ENCODE peak calls at places on chromosomes 4 and X, in eight cellular contexts. Y is colonic mucosa; I is CD8-positive, alpha-beta memory T cell; C is A549; G is CD8-positive, alpha-beta T cell; L is neuronal stem cell; V is kidney; F is GM23248. U is an unnamed sample.

GRCh38 chrX:97529801-97530200 is 646.1 kb downstream of the RPA4 start:
- DNase-seq in Y (no peak), I (no peak), C (no peak), G (no peak), L (no peak), V (no peak), F (no peak), U (no peak)

GRCh38 chr4:36841583-36842326 is 402.8 kb upstream of the NWD2 start:
- DNase-seq in Y (no peak), I (no peak), C (peak; percentile 1), G (no peak), L (no peak), V (no peak), F (no peak), U (no peak)

GRCh38 chr4:153804742-153805141 is 15.9 kb upstream of the SFRP2 start:
- DNase-seq in Y (no peak), I (no peak), C (no peak), G (no peak), L (no peak), V (no peak), F (no peak), U (no peak)

GRCh38 chrX:16827225-16827624 is 41.0 kb downstream of the TXLNG start:
- DNase-seq in Y (no peak), I (no peak), C (no peak), G (no peak), L (no peak), V (no peak), F (peak; percentile 41), U (no peak)

GRCh38 chrX:150543230-150544155 is 24.9 kb upstream of the MTM1 start:
- DNase-seq in Y (no peak), I (no peak), C (no peak), G (no peak), L (no peak), V (no peak), F (no peak), U (no peak)

GRCh38 chr4:40502220-40502619 is 127.4 kb downstream of the RBM47 start:
- DNase-seq in Y (no peak), I (no peak), C (no peak), G (no peak), L (no peak), V (no peak), F (no peak), U (no peak)

GRCh38 chr4:17921451-17921850 is 100.1 kb downstream of the LCORL start:
- DNase-seq in Y (no peak), I (no peak), C (no peak), G (no peak), L (no peak), V (no peak), F (no peak), U (no peak)

GRCh38 chrX:21255207-21255606 is 119.0 kb upstream of the CNKSR2 start:
- DNase-seq in Y (no peak), I (no peak), C (no peak), G (no peak), L (no peak), V (no peak), F (no peak), U (no peak)

GRCh38 chrX:132022115-132022862 is 813 bp upstream of the STK26 start:
- DNase-seq in Y (peak; percentile 17), I (no peak), C (peak; percentile 10), G (no peak), L (no peak), V (no peak), F (peak; percentile 8), U (no peak)

GRCh38 chr4:102326951-102327350 is 18.3 kb downstream of the SLC39A8 start:
- DNase-seq in Y (no peak), I (no peak), C (no peak), G (no peak), L (no peak), V (no peak), F (no peak), U (no peak)

GRCh38 chrX:63784902-63785692 is at the start of gene ARHGEF9:
- DNase-seq in Y (peak; percentile 31), I (no peak), C (no peak), G (no peak), L (peak; percentile 44), V (peak; percentile 74), F (peak; percentile 32), U (no peak)

GRCh38 chrX:110082156-110082555 is 79.2 kb downstream of the TMEM164 start:
- DNase-seq in Y (no peak), I (no peak), C (peak; percentile 57), G (no peak), L (no peak), V (no peak), F (peak; percentile 79), U (no peak)

GRCh38 chrX:70433848-70434351 is 10.7 kb upstream of the DLG3 start:
- DNase-seq in Y (peak; percentile 77), I (peak; percentile 71), C (peak; percentile 70), G (peak; percentile 72), L (peak; percentile 57), V (peak; percentile 87), F (peak; percentile 70), U (peak; percentile 83)

GRCh38 chrX:86806786-86807185 is 658.5 kb downstream of the DACH2 start:
- DNase-seq in Y (no peak), I (no peak), C (peak; percentile 23), G (no peak), L (no peak), V (no peak), F (peak; percentile 0), U (no peak)

GRCh38 chrX:107272431-107272921 is 66.1 kb downstream of the DNAAF6 start:
- DNase-seq in Y (peak; percentile 18), I (no peak), C (peak; percentile 64), G (peak; percentile 10), L (no peak), V (peak; percentile 70), F (no peak), U (no peak)

GRCh38 chrX:96314974-96315373 is 369.7 kb upstream of the DIAPH2 start:
- DNase-seq in Y (no peak), I (no peak), C (peak; percentile 23), G (no peak), L (no peak), V (no peak), F (peak; percentile 61), U (no peak)

DNA sequence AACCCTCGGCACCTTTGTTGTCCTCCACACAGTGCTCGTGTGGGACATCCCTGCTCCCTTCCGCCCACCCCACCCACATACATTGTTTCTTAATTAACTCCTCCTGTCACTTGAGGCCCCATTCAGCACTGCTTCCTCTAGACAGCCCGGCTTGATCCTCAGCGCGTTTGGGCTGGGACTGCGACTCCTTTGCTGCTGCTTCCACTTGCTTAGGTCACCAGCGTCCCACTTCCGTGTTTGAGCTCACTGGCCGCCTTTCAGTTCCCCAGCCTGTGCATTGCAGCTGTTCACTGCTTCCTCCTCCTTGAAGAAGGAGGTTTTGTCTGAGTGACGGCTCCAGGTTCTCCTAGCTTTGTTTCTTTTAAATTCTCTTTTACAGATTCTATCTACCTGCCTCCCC is 16.1 kb downstream of the RNF4 start:
- DNase-seq in Y (peak; percentile 81), I (peak; percentile 43), C (no peak), G (peak; percentile 72), L (no peak), V (peak; percentile 89), F (peak; percentile 84), U (peak; percentile 87)
- H3K4me1 ChIP-seq in Y (peaks cover 37% of the 10 kb centered on the region), I (peaks cover 77% of the 10 kb centered on the region), C (peaks cover 4% of the 10 kb centered on the region), G (peaks cover 72% of the 10 kb centered on the region), L (no peaks in the 10 kb centered on the region), V (peaks cover 35% of the 10 kb centered on the region), F (peaks cover 31% of the 10 kb centered on the region), U (peaks cover 83% of the 10 kb centered on the region)

DNA sequence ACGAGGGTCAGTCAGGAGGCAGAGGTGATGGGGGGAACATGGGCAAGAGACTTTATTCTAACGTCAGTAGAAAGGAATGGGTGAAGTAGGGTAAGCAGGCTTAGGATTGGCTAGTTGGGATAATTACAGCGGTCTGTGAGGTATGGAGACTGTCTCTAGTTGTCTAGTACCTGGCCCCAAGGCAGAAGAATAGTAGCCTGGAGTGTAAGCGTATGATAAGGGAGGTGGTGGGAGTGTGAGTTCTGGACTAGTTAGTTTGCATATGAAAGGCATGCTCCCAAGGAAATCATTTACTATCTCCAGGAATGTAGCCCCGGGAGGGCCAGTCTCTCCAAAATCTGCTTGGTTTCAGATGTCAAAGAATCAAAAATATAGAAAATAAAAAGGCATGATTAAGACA is 219.6 kb upstream of the ANXA3 start:
- DNase-seq in Y (no peak), I (no peak), C (no peak), G (no peak), L (no peak), V (no peak), F (no peak), U (no peak)
- H3K4me1 ChIP-seq in Y (no peaks in the 10 kb centered on the region), I (no peaks in the 10 kb centered on the region), C (no peaks in the 10 kb centered on the region), G (no peaks in the 10 kb centered on the region), L (peaks cover 17% of the 10 kb centered on the region), V (peaks cover 5% of the 10 kb centered on the region), F (peaks cover 22% of the 10 kb centered on the region), U (peaks cover 5% of the 10 kb centered on the region)

GRCh38 chr4:77671051-77671450 is 65.4 kb downstream of the CXCL13 start:
- DNase-seq in Y (no peak), I (no peak), C (no peak), G (no peak), L (no peak), V (no peak), F (no peak), U (no peak)
- H3K4me1 ChIP-seq in Y (no peaks in the 10 kb centered on the region), I (no peaks in the 10 kb centered on the region), C (no peaks in the 10 kb centered on the region), G (no peaks in the 10 kb centered on the region), L (peaks cover 2% of the 10 kb centered on the region), V (no peaks in the 10 kb centered on the region), F (no peaks in the 10 kb centered on the region), U (no peaks in the 10 kb centered on the region)

GRCh38 chr4:38667005-38667771 is 3.2 kb downstream of the KLF3 start:
- DNase-seq in Y (peak; percentile 93), I (peak; percentile 58), C (peak; percentile 97), G (peak; percentile 56), L (peak; percentile 85), V (peak; percentile 80), F (peak; percentile 98), U (no peak)

GRCh38 chr4:38663801-38664703 is at the start of gene KLF3:
- DNase-seq in Y (peak; percentile 94), I (peak; percentile 91), C (peak; percentile 83), G (peak; percentile 91), L (peak; percentile 82), V (peak; percentile 98), F (peak; percentile 94), U (peak; percentile 98)

GRCh38 chr4:38668203-38668602 is 4.2 kb downstream of the KLF3 start:
- DNase-seq in Y (no peak), I (no peak), C (no peak), G (no peak), L (no peak), V (no peak), F (no peak), U (no peak)

GRCh38 chr4:38664704-38665401 is 854 bp downstream of the KLF3 start:
- DNase-seq in Y (peak; percentile 70), I (peak; percentile 29), C (peak; percentile 62), G (peak; percentile 56), L (peak; percentile 70), V (peak; percentile 88), F (peak; percentile 73), U (peak; percentile 85)

DNA sequence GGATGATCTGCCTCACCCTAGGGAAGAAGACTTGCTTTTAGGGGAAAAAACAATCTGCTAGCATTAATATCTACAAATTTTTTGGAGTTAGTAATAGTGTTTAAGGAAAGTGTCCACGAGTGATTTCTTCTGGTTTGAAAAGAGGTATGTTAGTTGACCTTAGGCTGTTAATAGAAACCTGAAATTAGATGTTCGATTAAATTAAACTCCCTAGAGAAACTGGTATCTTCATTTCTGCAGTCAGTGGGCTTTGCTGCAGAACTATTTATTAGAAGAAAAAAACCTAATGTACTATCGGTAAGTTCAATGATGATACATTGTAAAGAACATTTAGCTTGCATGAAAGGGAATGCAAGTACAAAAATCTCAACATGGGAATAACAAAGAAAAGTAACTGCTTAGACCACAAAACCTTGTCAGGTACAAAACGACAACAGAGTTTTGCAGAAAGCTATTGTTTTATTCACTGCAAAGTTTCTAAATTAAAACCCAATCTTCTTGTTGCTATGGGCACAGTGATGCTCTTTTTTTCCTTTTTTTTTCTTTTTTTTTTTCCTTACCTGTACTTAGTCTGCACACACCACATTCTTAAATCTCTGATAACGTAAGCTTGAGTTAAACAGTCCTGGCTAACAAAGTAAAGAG is 2.0 kb downstream of the KLF3 start:
- DNase-seq in Y (no peak), I (no peak), C (no peak), G (no peak), L (no peak), V (no peak), F (no peak), U (no peak)
- H3K4me1 ChIP-seq in Y (peaks cover 15% of the 10 kb centered on the region), I (peaks cover 59% of the 10 kb centered on the region), C (peaks cover 42% of the 10 kb centered on the region), G (peaks cover 60% of the 10 kb centered on the region), L (peaks cover 31% of the 10 kb centered on the region), V (peaks cover 40% of the 10 kb centered on the region), F (peaks cover 44% of the 10 kb centered on the region), U (peaks cover 52% of the 10 kb centered on the region)